ENCODE peak calls at places on chromosomes 7 and 10, in seven cellular contexts. R is suprapubic skin, I is A549, W is IMR-90, Y is stomach, N is heart left ventricle, X is HCT116. Q is an unnamed sample.
A peak's percentile ranks its signal among the peaks of the same experiment; 100 is the strongest.

GRCh38 chr7:55538538-55538937 is 33.8 kb downstream of the VOPP1 start:
- DNase-seq in R (no peak), I (no peak), W (peak; percentile 97), Y (no peak), N (no peak), X (no peak), Q (no peak)

GRCh38 chr7:2717293-2717904 is 29.4 kb downstream of the AMZ1 start:
- DNase-seq in R (no peak), I (no peak), W (peak; percentile 62), Y (peak; percentile 54), N (no peak), X (no peak), Q (no peak)

GRCh38 chr10:45514283-45515270 is 140.6 kb downstream of the ALOX5 start:
- DNase-seq in R (no peak), I (no peak), W (peak; percentile 43), Y (no peak), N (no peak), X (no peak), Q (no peak)

GRCh38 chr10:130553846-130554245 is 417.7 kb downstream of the GLRX3 start:
- DNase-seq in R (no peak), I (no peak), W (no peak), Y (no peak), N (no peak), X (no peak), Q (no peak)

GRCh38 chr10:93436577-93436976 is 45.6 kb downstream of the MYOF start:
- DNase-seq in R (no peak), I (no peak), W (peak; percentile 97), Y (no peak), N (peak; percentile 64), X (no peak), Q (peak; percentile 61)

GRCh38 chr7:43534110-43534509 is 48.8 kb upstream of the STK17A start:
- DNase-seq in R (no peak), I (no peak), W (peak; percentile 69), Y (no peak), N (no peak), X (no peak), Q (no peak)

GRCh38 chr7:46107610-46108217 is 186.6 kb upstream of the IGFBP3 start:
- DNase-seq in R (no peak), I (no peak), W (no peak), Y (no peak), N (no peak), X (no peak), Q (no peak)

GRCh38 chr10:122727426-122727825 is 27.8 kb upstream of the C10orf120 start:
- DNase-seq in R (no peak), I (no peak), W (no peak), Y (no peak), N (no peak), X (no peak), Q (no peak)

GRCh38 chr10:86213148-86213547 is 153.4 kb downstream of the GRID1 start:
- DNase-seq in R (no peak), I (no peak), W (no peak), Y (no peak), N (no peak), X (no peak), Q (no peak)

GRCh38 chr10:86733260-86733671 is 23.2 kb upstream of the BMPR1A start:
- DNase-seq in R (no peak), I (no peak), W (peak; percentile 8), Y (no peak), N (peak; percentile 56), X (no peak), Q (no peak)

GRCh38 chr10:78458983-78459638 is 425.4 kb downstream of the RPS24 start:
- DNase-seq in R (no peak), I (peak; percentile 94), W (peak; percentile 90), Y (no peak), N (no peak), X (no peak), Q (peak; percentile 17)

GRCh38 chr10:116671274-116671926 is 50.6 kb downstream of the PNLIPRP2 start:
- DNase-seq in R (no peak), I (no peak), W (peak; percentile 68), Y (no peak), N (no peak), X (no peak), Q (no peak)

GRCh38 chr10:80541144-80541750 is 3.5 kb downstream of the SH2D4B start:
- DNase-seq in R (peak; percentile 56), I (no peak), W (no peak), Y (no peak), N (peak; percentile 67), X (no peak), Q (no peak)

GRCh38 chr10:71424496-71425194 is 27.9 kb downstream of the CDH23 start:
- DNase-seq in R (peak; percentile 49), I (no peak), W (no peak), Y (no peak), N (no peak), X (no peak), Q (no peak)

GRCh38 chr7:55568613-55569268 is 3.6 kb downstream of the VOPP1 start:
- DNase-seq in R (no peak), I (no peak), W (peak; percentile 31), Y (no peak), N (no peak), X (no peak), Q (no peak)

GRCh38 chr10:96374639-96374984 is 15.8 kb upstream of the OPALIN start:
- DNase-seq in R (no peak), I (no peak), W (no peak), Y (no peak), N (no peak), X (no peak), Q (no peak)

GRCh38 chr10:14543048-14543903 is 212.6 kb upstream of the FRMD4A start:
- DNase-seq in R (no peak), I (no peak), W (no peak), Y (no peak), N (peak; percentile 56), X (no peak), Q (no peak)

GRCh38 chr7:69827140-69827919 is 229.1 kb downstream of the AUTS2 start:
- DNase-seq in R (no peak), I (no peak), W (no peak), Y (no peak), N (no peak), X (no peak), Q (no peak)

GRCh38 chr7:13057462-13058200 is 370.2 kb downstream of the ARL4A start:
- DNase-seq in R (no peak), I (no peak), W (no peak), Y (no peak), N (no peak), X (no peak), Q (no peak)

GRCh38 chr7:94975316-94975715 is 67.9 kb downstream of the PPP1R9A start:
- DNase-seq in R (no peak), I (peak; percentile 18), W (no peak), Y (no peak), N (no peak), X (no peak), Q (no peak)

GRCh38 chr10:119441921-119442757 is 100.4 kb downstream of the RGS10 start:
- DNase-seq in R (no peak), I (no peak), W (no peak), Y (no peak), N (peak; percentile 30), X (no peak), Q (no peak)

GRCh38 chr7:45021604-45022296 is 21.7 kb downstream of the CCM2 start:
- DNase-seq in R (no peak), I (no peak), W (peak; percentile 72), Y (no peak), N (no peak), X (no peak), Q (no peak)

GRCh38 chr7:108406474-108406873 is 49.8 kb downstream of the NRCAM start:
- DNase-seq in R (no peak), I (no peak), W (peak; percentile 22), Y (no peak), N (no peak), X (no peak), Q (no peak)

GRCh38 chr10:3886666-3887251 is 101.8 kb upstream of the KLF6 start:
- DNase-seq in R (no peak), I (peak; percentile 68), W (peak; percentile 96), Y (no peak), N (peak; percentile 62), X (no peak), Q (no peak)

GRCh38 chr7:139490130-139490529 is 6.7 kb upstream of the KLRG2 start:
- DNase-seq in R (no peak), I (no peak), W (no peak), Y (peak; percentile 79), N (no peak), X (no peak), Q (no peak)

GRCh38 chr10:86401588-86402282 is 35.1 kb upstream of the GRID1 start:
- DNase-seq in R (no peak), I (peak; percentile 47), W (no peak), Y (no peak), N (no peak), X (no peak), Q (no peak)

GRCh38 chr7:44223362-44224114 is 22.8 kb downstream of the YKT6 start:
- DNase-seq in R (no peak), I (no peak), W (no peak), Y (no peak), N (peak; percentile 25), X (no peak), Q (no peak)

GRCh38 chr7:101099969-101100781 is 14.9 kb downstream of the TRIM56 start:
- DNase-seq in R (peak; percentile 96), I (peak; percentile 91), W (peak; percentile 99), Y (peak; percentile 86), N (peak; percentile 95), X (peak; percentile 84), Q (peak; percentile 99)
- TF ChIP-seq POLR2A in R (no peak), I (peak; percentile 22), W (peak; percentile 14), Y (no peak), N (no peak), X (no peak), Q (no peak)

GRCh38 chr7:73770860-73771665 is 993 bp upstream of the CLDN3 start:
- DNase-seq in R (no peak), I (no peak), W (no peak), Y (no peak), N (no peak), X (no peak), Q (no peak)
- H3K4me3 ChIP-seq in R (peak overlapping the region; percentile 43), I (peak overlapping the region; percentile 51), W (no peak overlapping the region), Y (peak overlapping the region; percentile 40), N (no peak overlapping the region), X (peak overlapping the region; percentile 66), Q (no peak overlapping the region)

DNA sequence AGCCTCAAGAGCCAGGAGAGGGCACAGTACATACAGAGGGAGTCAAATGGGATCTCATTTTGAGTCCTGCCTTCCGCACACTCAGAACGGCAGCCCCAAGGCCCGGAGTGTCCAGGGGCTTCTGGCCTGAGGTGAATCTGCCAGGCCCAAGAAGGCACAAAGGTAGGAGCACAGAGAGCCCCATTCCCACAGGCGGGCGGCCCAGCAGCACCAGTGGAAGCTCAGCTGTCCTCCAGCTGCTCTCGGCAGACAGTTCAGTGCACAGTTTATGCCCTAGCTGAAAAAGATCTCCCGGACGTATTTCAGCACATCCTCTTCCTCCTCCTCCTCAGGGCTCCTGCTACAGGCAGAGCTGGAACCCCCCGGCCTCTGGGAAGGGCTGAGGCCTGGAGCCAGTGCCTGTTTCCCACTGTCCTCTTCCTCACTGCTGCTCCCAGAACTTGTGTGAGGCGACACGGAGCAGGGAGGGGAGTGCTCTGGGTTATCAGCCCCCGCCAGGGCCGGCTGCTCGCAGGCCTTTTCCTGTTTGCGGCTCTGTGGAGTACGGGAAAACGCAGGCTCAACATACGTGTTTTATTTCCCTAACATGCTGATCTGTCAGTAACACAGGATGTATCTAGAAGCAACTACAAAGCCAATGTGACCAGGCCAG is 4.0 kb downstream of the CYREN start:
- DNase-seq in R (no peak), I (no peak), W (no peak), Y (no peak), N (peak; percentile 42), X (no peak), Q (no peak)
- TF ChIP-seq POLR2A in R (no peak), I (no peak), W (no peak), Y (no peak), N (no peak), X (no peak), Q (no peak)

GRCh38 chr7:134690016-134690415 is 43.4 kb downstream of the BPGM start:
- DNase-seq in R (no peak), I (no peak), W (peak; percentile 81), Y (no peak), N (no peak), X (no peak), Q (no peak)
- H3K4me3 ChIP-seq in R (peak overlapping the region; percentile 21), I (no peak overlapping the region), W (no peak overlapping the region), Y (no peak overlapping the region), N (peak overlapping the region; percentile 33), X (no peak overlapping the region), Q (no peak overlapping the region)

Q was measured in lower leg skin.